ENCODE peak calls at places on chromosomes 4 and X, in four cellular contexts. F, B, H and K are unnamed samples. For H3K4me1, the result is how much of the 10 kb centered on the place peaks cover.

GRCh38 chrX:29941292-29941691 is 274.1 kb upstream of the MAGEB2 start:
- DNase-seq in B (no peak), F (no peak), H (no peak), K (no peak)

GRCh38 chr4:80431203-80431602 is 95.7 kb downstream of the CFAP299 start:
- DNase-seq in B (no peak), H (no peak), F (no peak), K (no peak)

GRCh38 chrX:19072372-19072771 is 49.9 kb downstream of the ADGRG2 start:
- DNase-seq in B (no peak), H (no peak), F (no peak), K (no peak)

GRCh38 chrX:119833905-119834304 is 18.9 kb downstream of the UPF3B start:
- DNase-seq in H (no peak), B (no peak), F (peak), K (no peak)

GRCh38 chrX:68365356-68365755 is 67.9 kb downstream of the OPHN1 start:
- DNase-seq in H (no peak), F (no peak), B (no peak), K (no peak)

GRCh38 chrX:110402091-110402854 is 43.6 kb downstream of the RTL9 start:
- DNase-seq in B (no peak), H (no peak), F (no peak), K (no peak)

GRCh38 chrX:618761-619450 is 11.7 kb upstream of the SHOX start:
- DNase-seq in B (no peak), H (no peak), F (no peak), K (no peak)

GRCh38 chr4:150769235-150769634 is 187.3 kb downstream of the MAB21L2 start:
- DNase-seq in F (no peak), H (peak), B (no peak), K (no peak)

GRCh38 chr4:157012781-157013180 is 41.2 kb upstream of the PDGFC start:
- DNase-seq in F (no peak), H (no peak), B (no peak), K (no peak)

GRCh38 chr4:103673983-103674382 is 45.8 kb downstream of the TACR3 start:
- DNase-seq in B (no peak), F (no peak), H (no peak), K (no peak)

GRCh38 chr4:84381759-84382158 is 117.3 kb downstream of the NKX6-1 start:
- DNase-seq in F (no peak), H (no peak), B (no peak), K (no peak)

GRCh38 chrX:18582910-18583493 is 88.9 kb downstream of the RS1 start:
- DNase-seq in F (no peak), H (no peak), B (no peak), K (no peak)

GRCh38 chr4:171721937-171722336 is 91.3 kb upstream of the GALNTL6 start:
- DNase-seq in F (no peak), B (no peak), H (no peak), K (no peak)

GRCh38 chr4:89661490-89661889 is 175.5 kb downstream of the SNCA start:
- DNase-seq in B (no peak), H (no peak), F (no peak), K (no peak)

GRCh38 chrX:6695717-6696116 is 160.8 kb upstream of the VCX3A start:
- DNase-seq in B (no peak), F (no peak), H (no peak), K (no peak)

GRCh38 chr4:159368320-159368719 is 265.4 kb downstream of the RAPGEF2 start:
- DNase-seq in F (no peak), H (no peak), B (no peak), K (no peak)

GRCh38 chrX:3584415-3584996 is 128.9 kb downstream of the PRKX start:
- DNase-seq in B (no peak), F (no peak), H (no peak), K (no peak)

GRCh38 chr4:138875886-138876608 is 139.5 kb upstream of the NOCT start:
- DNase-seq in F (no peak), H (no peak), B (no peak), K (no peak)

GRCh38 chrX:52271212-52271611 is 86.5 kb downstream of the MAGED4 start:
- DNase-seq in F (peak), B (no peak), H (no peak), K (no peak)

GRCh38 chr4:24584175-24584850 is at the start of gene DHX15:
- DNase-seq in F (peak), B (peak), H (peak), K (peak)

GRCh38 chr4:144894525-144894924 is 203.5 kb downstream of the ANAPC10 start:
- DNase-seq in H (no peak), F (no peak), B (no peak), K (peak)

GRCh38 chr4:31065086-31065485 is 344.9 kb downstream of the PCDH7 start:
- DNase-seq in B (no peak), F (no peak), H (no peak), K (no peak)

GRCh38 chrX:123860983-123861382 is 1.1 kb downstream of the XIAP start:
- DNase-seq in B (no peak), H (no peak), F (no peak), K (no peak)

GRCh38 chrX:71935542-71935941 is 24.9 kb downstream of the NHSL2 start:
- DNase-seq in F (no peak), B (no peak), H (no peak), K (peak)

GRCh38 chrX:13428055-13428786 is 108.4 kb upstream of the ATXN3L start:
- DNase-seq in B (no peak), H (no peak), F (no peak), K (no peak)

GRCh38 chrX:136941396-136942337 is 61.1 kb upstream of the RBMX start:
- DNase-seq in H (no peak), B (no peak), F (no peak), K (no peak)

GRCh38 chrX:138018145-138018799 is 452.3 kb downstream of the ZIC3 start:
- DNase-seq in H (no peak), F (no peak), B (no peak), K (no peak)

GRCh38 chr4:94504545-94504944 is 52.8 kb downstream of the PDLIM5 start:
- DNase-seq in H (no peak), F (no peak), B (no peak), K (no peak)

GRCh38 chrX:150961631-150962030 is 21.5 kb upstream of the HMGB3 start:
- DNase-seq in B (no peak), H (no peak), F (no peak), K (no peak)

GRCh38 chrX:53729756-53730155 is 43.2 kb upstream of the HUWE1 start:
- DNase-seq in H (no peak), B (no peak), F (no peak), K (no peak)

GRCh38 chrX:136880003-136880451 is 498 bp downstream of the RBMX start:
- DNase-seq in F (peak), H (no peak), B (no peak), K (peak)

GRCh38 chr4:120830204-120830603 is 92.3 kb downstream of the PRDM5 start:
- DNase-seq in H (no peak), B (no peak), F (no peak), K (no peak)

GRCh38 chr4:41880840-41881831 is 54.1 kb upstream of the TMEM33 start:
- DNase-seq in F (no peak), H (no peak), B (no peak), K (no peak)

GRCh38 chr4:133839326-133839725 is 362.3 kb downstream of the PABPC4L start:
- DNase-seq in H (no peak), F (no peak), B (no peak), K (no peak)

GRCh38 chrX:63761639-63762038 is 23.4 kb downstream of the ARHGEF9 start:
- DNase-seq in H (no peak), F (peak), B (no peak), K (no peak)

GRCh38 chr4:87007345-87008181 is 72.8 kb downstream of the AFF1 start:
- DNase-seq in F (peak), H (peak), B (no peak), K (peak)

GRCh38 chr4:124135409-124135813 is 577.1 kb downstream of the ANKRD50 start:
- DNase-seq in B (no peak), H (no peak), F (no peak), K (no peak)

GRCh38 chr4:6782147-6782845 is at the start of gene KIAA0232:
- DNase-seq in F (peak), B (peak), H (peak), K (peak)
- TF ChIP-seq CTCF in F (no peak), B (no peak), H (no peak), K (no peak)

GRCh38 chr4:112910109-112910736 is 139.2 kb upstream of the ANK2 start:
- DNase-seq in B (no peak), H (no peak), F (no peak), K (peak)
- H3K4me3 ChIP-seq in B (no peak), H (no peak), F (no peak), K (peak)

DNA sequence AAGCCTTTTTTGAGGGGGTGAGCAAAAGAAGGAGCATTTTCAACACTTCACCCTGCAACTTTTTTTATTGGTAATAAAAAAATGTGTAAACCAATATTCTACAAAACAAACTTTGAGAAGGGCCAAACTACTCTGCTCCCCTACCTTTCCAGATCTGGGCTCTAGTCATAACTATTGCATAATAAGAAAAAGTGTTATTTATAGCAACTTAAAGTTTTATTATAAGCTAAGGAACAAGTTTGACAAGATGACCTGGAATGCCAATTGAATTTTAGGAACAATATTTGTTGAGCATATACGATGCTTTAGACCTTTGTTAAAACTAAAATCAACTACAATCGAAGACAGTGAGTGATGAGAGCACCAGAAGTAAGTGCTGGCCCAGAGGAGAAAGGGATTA is 409.6 kb downstream of the IL15 start:
- DNase-seq in H (no peak), B (no peak), F (no peak), K (no peak)
- H3K4me1 ChIP-seq in H (under half), B (under half), F (under half), K (under half)

DNA sequence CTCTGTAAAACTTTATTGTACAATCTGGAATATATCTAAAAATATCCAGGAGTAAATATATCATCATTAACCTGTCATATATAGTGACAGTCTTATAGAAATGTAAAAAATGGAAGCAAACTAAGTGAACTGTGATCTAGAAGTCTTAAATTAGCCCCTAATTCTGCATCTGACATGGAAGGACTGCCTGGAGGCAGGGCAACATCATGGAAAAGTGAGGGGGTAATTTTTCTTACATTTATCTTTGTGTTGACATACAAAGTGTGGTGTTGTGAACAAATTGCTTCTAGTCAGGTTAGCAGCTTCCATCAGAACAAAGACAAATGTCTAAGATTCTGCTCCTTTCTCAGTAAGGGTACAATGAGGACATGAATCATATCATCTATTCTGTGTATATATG is 186.3 kb downstream of the C4orf33 start:
- DNase-seq in H (no peak), B (no peak), F (no peak), K (no peak)
- TF ChIP-seq CTCF in H (no peak), B (no peak), F (no peak), K (no peak)

DNA sequence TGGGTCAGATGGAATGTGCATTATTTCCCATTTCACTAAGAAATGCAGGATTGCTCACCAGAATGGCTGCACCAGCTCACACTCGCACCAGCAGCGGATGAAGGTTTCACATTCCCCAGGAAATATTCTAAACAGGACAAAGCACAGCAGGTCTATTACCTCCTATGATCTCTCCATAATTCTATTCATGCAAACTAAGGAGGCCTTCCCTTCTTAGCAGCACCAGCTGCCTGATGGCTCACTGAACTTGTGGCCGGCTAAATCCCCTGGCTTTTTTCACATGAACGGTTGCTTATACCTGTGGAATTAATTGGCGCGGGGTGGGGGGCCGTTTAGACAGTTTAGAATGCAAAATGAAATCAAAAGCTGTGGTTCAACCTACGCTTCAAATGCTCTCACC is 73.5 kb upstream of the SRD5A3 start:
- DNase-seq in H (no peak), F (no peak), B (no peak), K (no peak)
- H3K4me3 ChIP-seq in H (no peak), F (no peak), B (no peak), K (no peak)

DNA sequence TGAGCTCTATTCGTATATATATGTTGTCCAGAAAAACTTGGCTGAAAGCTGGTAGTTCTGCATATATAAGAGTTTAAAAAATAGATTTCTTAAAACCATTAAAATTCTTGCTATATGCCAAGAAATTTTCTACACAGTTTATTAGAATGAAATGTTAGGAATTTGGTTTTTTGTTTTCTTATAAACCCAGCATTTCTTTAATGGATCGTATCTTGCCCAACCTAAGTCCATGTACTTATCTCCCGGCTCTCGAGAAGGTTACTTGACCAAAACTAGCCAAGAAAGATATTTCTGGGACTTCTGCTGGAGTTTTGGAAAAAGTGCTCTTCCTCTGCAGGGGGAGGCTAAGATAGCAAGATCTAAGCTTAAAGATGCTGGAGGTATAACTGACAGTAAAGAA is 4.7 kb upstream of the ASB5 start:
- DNase-seq in H (no peak), F (no peak), B (no peak), K (no peak)
- H3K4me1 ChIP-seq in H (under half), F (under half), B (under half), K (under half)